ENCODE peak calls at places on chromosomes 2 and 18, in eight cellular contexts. L, H, A, Z, T, V, W and O are unnamed samples.

GRCh38 chr2:70454936-70455544 is 98.6 kb downstream of the TGFA start:
- DNase-seq in L (no peak), H (no peak), A (no peak), Z (no peak), T (no peak), V (no peak), W (no peak), O (no peak)

GRCh38 chr2:173048901-173049661 is 26.6 kb upstream of the MAP3K20 start:
- DNase-seq in L (peak; percentile 63), H (peak; percentile 98), A (peak; percentile 83), Z (no peak), T (peak; percentile 57), V (peak; percentile 89), W (peak; percentile 97), O (peak; percentile 27)

GRCh38 chr2:27844821-27845255 is 45.3 kb downstream of the RBKS start:
- DNase-seq in L (no peak), H (peak; percentile 11), A (no peak), Z (no peak), T (no peak), V (no peak), W (no peak), O (no peak)

GRCh38 chr2:161746891-161747535 is 122.8 kb downstream of the SLC4A10 start:
- DNase-seq in L (no peak), H (no peak), A (no peak), Z (peak; percentile 3), T (no peak), V (no peak), W (no peak), O (no peak)

GRCh38 chr2:168758970-168759820 is 43.2 kb upstream of the NOSTRIN start:
- DNase-seq in L (no peak), H (peak; percentile 59), A (peak; percentile 33), Z (peak; percentile 60), T (peak; percentile 25), V (no peak), W (peak; percentile 67), O (peak; percentile 67)

GRCh38 chr2:152432765-152433164 is 97.8 kb downstream of the FMNL2 start:
- DNase-seq in L (no peak), H (no peak), A (no peak), Z (no peak), T (no peak), V (no peak), W (no peak), O (no peak)

GRCh38 chr2:218995972-218996644 is 2.9 kb upstream of the CRYBA2 start:
- DNase-seq in L (peak; percentile 95), H (peak; percentile 77), A (peak; percentile 87), Z (peak; percentile 93), T (peak; percentile 86), V (peak; percentile 65), W (peak; percentile 87), O (peak; percentile 94)

GRCh38 chr2:236157815-236158498 is 10.2 kb downstream of the GBX2 start:
- DNase-seq in L (no peak), H (no peak), A (no peak), Z (no peak), T (no peak), V (no peak), W (no peak), O (no peak)

GRCh38 chr18:13112982-13113381 is 105.6 kb upstream of the LDLRAD4 start:
- DNase-seq in L (peak; percentile 55), H (peak; percentile 51), A (no peak), Z (peak; percentile 91), T (peak; percentile 80), V (no peak), W (peak; percentile 54), O (peak; percentile 16)

GRCh38 chr2:147648471-147648870 is 196.4 kb upstream of the ACVR2A start:
- DNase-seq in L (no peak), H (no peak), A (no peak), Z (no peak), T (no peak), V (no peak), W (no peak), O (no peak)
- H3K9me3 ChIP-seq in L (no peaks in the 10 kb centered on the region), H (no peaks in the 10 kb centered on the region), A (no peaks in the 10 kb centered on the region), Z (no peaks in the 10 kb centered on the region), T (no peaks in the 10 kb centered on the region), V (no peaks in the 10 kb centered on the region), W (no peaks in the 10 kb centered on the region), O (no peaks in the 10 kb centered on the region)

GRCh38 chr18:4750392-4751346 is 295.6 kb upstream of the DLGAP1 start:
- DNase-seq in L (no peak), H (no peak), A (no peak), Z (no peak), T (no peak), V (no peak), W (no peak), O (no peak)

GRCh38 chr18:4751523-4751922 is 296.4 kb upstream of the DLGAP1 start:
- DNase-seq in L (no peak), H (no peak), A (no peak), Z (no peak), T (no peak), V (no peak), W (no peak), O (no peak)

GRCh38 chr18:4748975-4749374 is 293.9 kb upstream of the DLGAP1 start:
- DNase-seq in L (no peak), H (no peak), A (no peak), Z (no peak), T (no peak), V (no peak), W (no peak), O (no peak)
- H3K9me3 ChIP-seq in L (peaks cover 4% of the 10 kb centered on the region), H (peaks cover 20% of the 10 kb centered on the region), A (no peaks in the 10 kb centered on the region), Z (peaks cover 4% of the 10 kb centered on the region), T (no peaks in the 10 kb centered on the region), V (no peaks in the 10 kb centered on the region), W (no peaks in the 10 kb centered on the region), O (no peaks in the 10 kb centered on the region)

GRCh38 chr2:109084341-109084740 is 44.7 kb upstream of the SH3RF3 start:
- DNase-seq in L (no peak), H (no peak), A (no peak), Z (no peak), T (no peak), V (no peak), W (no peak), O (no peak)
- H3K9me3 ChIP-seq in L (no peaks in the 10 kb centered on the region), H (peaks cover 3% of the 10 kb centered on the region), A (no peaks in the 10 kb centered on the region), Z (no peaks in the 10 kb centered on the region), T (no peaks in the 10 kb centered on the region), V (no peaks in the 10 kb centered on the region), W (no peaks in the 10 kb centered on the region), O (no peaks in the 10 kb centered on the region)

DNA sequence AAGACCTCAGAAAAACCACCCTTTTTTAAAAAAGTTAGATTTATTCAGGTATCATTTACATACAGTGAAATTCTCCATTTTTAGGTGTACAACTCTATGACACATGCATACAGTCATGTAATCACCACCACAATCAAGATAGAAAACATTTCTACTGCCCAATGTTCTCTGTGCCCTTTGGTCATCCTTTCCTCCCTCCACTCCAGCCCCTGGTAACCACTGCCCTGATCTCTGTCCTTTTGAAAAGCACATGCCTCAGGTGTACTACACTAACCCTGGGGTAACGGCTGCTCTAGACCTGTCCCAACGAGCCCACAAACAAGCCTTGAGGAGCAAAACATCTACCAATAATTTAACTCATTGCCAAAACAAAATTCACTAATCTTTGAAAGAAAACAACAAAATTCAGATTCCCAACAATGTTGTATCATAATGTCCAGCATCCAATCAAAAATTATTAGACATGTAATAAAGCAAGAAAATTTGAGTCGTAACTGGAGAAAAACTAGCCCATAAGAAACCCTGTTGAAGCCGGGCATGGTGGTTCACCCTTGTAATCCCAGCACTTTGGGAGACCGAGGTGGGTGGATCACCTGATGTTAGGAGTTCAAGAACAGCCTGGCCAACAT is 25.9 kb upstream of the KLF11 start:
- DNase-seq in L (no peak), H (no peak), A (no peak), Z (no peak), T (no peak), V (no peak), W (no peak), O (no peak)
- H3K9me3 ChIP-seq in L (peaks cover 9% of the 10 kb centered on the region), H (peaks cover 5% of the 10 kb centered on the region), A (no peaks in the 10 kb centered on the region), Z (no peaks in the 10 kb centered on the region), T (no peaks in the 10 kb centered on the region), V (peaks cover 9% of the 10 kb centered on the region), W (peaks cover 12% of the 10 kb centered on the region), O (no peaks in the 10 kb centered on the region)

GRCh38 chr18:79896746-79897145 is 54.7 kb downstream of the SLC66A2 start:
- DNase-seq in L (no peak), H (peak; percentile 1), A (no peak), Z (no peak), T (no peak), V (no peak), W (no peak), O (no peak)
- H3K9me3 ChIP-seq in L (peaks cover 42% of the 10 kb centered on the region), H (peaks cover 42% of the 10 kb centered on the region), A (no peaks in the 10 kb centered on the region), Z (peaks cover 16% of the 10 kb centered on the region), T (peaks cover 5% of the 10 kb centered on the region), V (peaks cover 46% of the 10 kb centered on the region), W (peaks cover 35% of the 10 kb centered on the region), O (no peaks in the 10 kb centered on the region)

DNA sequence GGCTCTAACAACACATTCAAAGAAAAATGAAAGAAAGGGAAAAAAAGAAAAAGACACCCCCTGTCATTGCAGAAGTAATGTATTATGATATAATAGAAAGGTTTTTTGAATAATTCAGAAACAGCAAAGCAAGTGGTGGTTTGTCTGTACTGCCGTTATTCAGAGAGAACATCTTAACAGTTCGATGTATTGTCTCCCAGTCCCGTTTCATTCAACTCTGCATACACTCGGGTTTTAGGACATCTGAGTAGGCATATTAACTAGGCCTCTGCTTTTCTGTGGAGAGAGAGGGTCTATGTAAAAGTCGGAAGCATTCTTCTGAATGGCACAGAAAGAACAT is 77.6 kb upstream of the TXNDC2 start:
- DNase-seq in L (no peak), H (no peak), A (no peak), Z (no peak), T (no peak), V (no peak), W (no peak), O (no peak)
- H3K9me3 ChIP-seq in L (no peaks in the 10 kb centered on the region), H (peaks cover 3% of the 10 kb centered on the region), A (no peaks in the 10 kb centered on the region), Z (no peaks in the 10 kb centered on the region), T (no peaks in the 10 kb centered on the region), V (no peaks in the 10 kb centered on the region), W (no peaks in the 10 kb centered on the region), O (no peaks in the 10 kb centered on the region)

DNA sequence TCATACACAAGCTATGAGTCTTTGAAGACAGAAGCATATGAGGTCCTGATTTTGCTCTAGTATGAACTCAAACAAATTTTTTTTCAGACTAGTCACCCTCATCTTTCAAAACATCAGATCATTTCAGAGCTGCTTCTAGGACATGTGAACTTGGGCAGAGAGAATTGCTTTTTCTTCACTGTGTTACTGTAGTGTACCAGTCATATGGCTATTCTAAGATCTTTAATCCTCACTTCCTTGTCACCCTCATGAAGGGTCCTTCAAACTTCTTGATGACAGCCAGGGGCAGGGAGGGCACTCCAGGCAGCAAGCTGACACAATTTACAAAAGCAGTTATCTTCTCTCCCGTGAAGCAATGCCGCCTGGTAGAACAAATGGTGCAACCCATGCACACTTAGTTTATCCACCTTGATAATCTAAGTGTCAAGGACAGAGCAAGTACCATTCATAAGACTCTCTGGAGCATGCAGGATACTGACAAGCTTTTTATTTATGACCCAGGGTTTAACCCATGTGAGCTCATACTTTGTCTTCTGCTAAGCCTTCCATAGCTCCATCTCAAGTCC is 200.6 kb downstream of the DPP10 start:
- DNase-seq in L (no peak), H (no peak), A (no peak), Z (no peak), T (no peak), V (no peak), W (no peak), O (no peak)
- H3K9me3 ChIP-seq in L (peaks cover 12% of the 10 kb centered on the region), H (no peaks in the 10 kb centered on the region), A (no peaks in the 10 kb centered on the region), Z (no peaks in the 10 kb centered on the region), T (no peaks in the 10 kb centered on the region), V (no peaks in the 10 kb centered on the region), W (no peaks in the 10 kb centered on the region), O (no peaks in the 10 kb centered on the region)